ENCODE peak calls at places on chromosomes 6 and 20, in four cellular contexts. Z, J, O and H are unnamed samples.

GRCh38 chr6:83998021-83998584 is 35.5 kb upstream of the MRAP2 start:
- DNase-seq in Z (no peak), J (no peak), O (no peak), H (no peak)

GRCh38 chr6:29107758-29108157 is at the start of gene OR2J3:
- DNase-seq in Z (no peak), J (no peak), O (no peak), H (no peak)

GRCh38 chr6:32387946-32388345 is 16.2 kb upstream of the TSBP1 start:
- DNase-seq in Z (no peak), J (no peak), O (no peak), H (no peak)

GRCh38 chr6:130513770-130514169 is 148.0 kb downstream of the TMEM200A start:
- DNase-seq in Z (no peak), J (no peak), O (no peak), H (peak)

GRCh38 chr20:36462440-36463211 is 78.7 kb upstream of the MYL9 start:
- DNase-seq in Z (no peak), J (no peak), O (no peak), H (peak)

GRCh38 chr20:50367104-50367674 is 143.0 kb upstream of the PTPN1 start:
- DNase-seq in Z (no peak), J (no peak), O (no peak), H (no peak)

GRCh38 chr6:53761036-53761435 is 33.8 kb upstream of the LRRC1 start:
- DNase-seq in Z (no peak), J (no peak), O (no peak), H (no peak)

GRCh38 chr6:39938773-39939381 is 4.6 kb upstream of the MOCS1 start:
- DNase-seq in Z (no peak), J (no peak), O (no peak), H (no peak)

GRCh38 chr6:1311400-1312192 is at the start of gene FOXQ1:
- DNase-seq in Z (no peak), J (no peak), O (no peak), H (peak)

GRCh38 chr6:74749211-74750142 is 456.4 kb downstream of the COL12A1 start:
- DNase-seq in Z (no peak), J (no peak), O (no peak), H (no peak)

GRCh38 chr20:12012241-12013222 is 94.8 kb downstream of the BTBD3 start:
- DNase-seq in Z (peak), J (no peak), O (peak), H (peak)

GRCh38 chr20:4810446-4811019 is 88.8 kb downstream of the PRND start:
- DNase-seq in Z (no peak), J (no peak), O (no peak), H (no peak)

GRCh38 chr6:164753517-164753916 is 555.9 kb downstream of the C6orf118 start:
- DNase-seq in Z (no peak), J (no peak), O (no peak), H (no peak)

GRCh38 chr6:153024401-153025017 is 22.0 kb upstream of the MTRF1L start:
- DNase-seq in Z (peak), J (no peak), O (peak), H (peak)

GRCh38 chr6:34656378-34657036 is 40.1 kb downstream of the ILRUN start:
- DNase-seq in Z (peak), J (no peak), O (peak), H (peak)

GRCh38 chr6:35955970-35956369 is 35.1 kb upstream of the SRPK1 start:
- DNase-seq in Z (no peak), J (no peak), O (no peak), H (no peak)

GRCh38 chr6:3795836-3796395 is 44.4 kb upstream of the PXDC1 start:
- DNase-seq in Z (no peak), J (no peak), O (no peak), H (no peak)

GRCh38 chr20:59850018-59850641 is 83.3 kb downstream of the SYCP2 start:
- DNase-seq in Z (no peak), J (no peak), O (no peak), H (no peak)

GRCh38 chr6:22036267-22036666 is 260.6 kb downstream of the PRL start:
- DNase-seq in Z (no peak), J (no peak), O (no peak), H (no peak)

GRCh38 chr6:161242779-161243693 is 30.8 kb downstream of the AGPAT4 start:
- DNase-seq in Z (no peak), J (no peak), O (no peak), H (no peak)

GRCh38 chr6:154458565-154459475 is 51.7 kb downstream of the CNKSR3 start:
- DNase-seq in Z (no peak), J (no peak), O (no peak), H (no peak)

GRCh38 chr20:41175201-41175651 is 37.9 kb downstream of the PLCG1 start:
- DNase-seq in Z (no peak), J (no peak), O (no peak), H (no peak)

GRCh38 chr6:87731818-87732661 is 30.0 kb upstream of the AKIRIN2 start:
- DNase-seq in Z (peak), J (peak), O (no peak), H (peak)

GRCh38 chr6:27545271-27546046 is 72.6 kb upstream of the ZNF184 start:
- DNase-seq in Z (no peak), J (no peak), O (no peak), H (peak)

GRCh38 chr6:139628220-139628619 is 253.8 kb upstream of the CITED2 start:
- DNase-seq in Z (no peak), J (no peak), O (no peak), H (no peak)

GRCh38 chr20:433300-433975 is 25.3 kb downstream of the RBCK1 start:
- DNase-seq in Z (no peak), J (no peak), O (no peak), H (no peak)

GRCh38 chr6:160321729-160322505 is 26.3 kb upstream of the SLC22A3 start:
- DNase-seq in Z (no peak), J (no peak), O (no peak), H (no peak)

GRCh38 chr6:32196682-32197616 is 4.5 kb upstream of the GPSM3 start:
- DNase-seq in Z (no peak), J (no peak), O (no peak), H (no peak)

GRCh38 chr6:33418690-33419291 is 884 bp upstream of the CUTA start:
- DNase-seq in Z (no peak), J (no peak), O (no peak), H (no peak)

GRCh38 chr6:6793388-6794250 is 205.1 kb downstream of the LY86 start:
- DNase-seq in Z (no peak), J (no peak), O (no peak), H (no peak)

GRCh38 chr20:39627765-39628164 is 665.6 kb downstream of the DHX35 start:
- DNase-seq in Z (no peak), J (no peak), O (no peak), H (no peak)

GRCh38 chr6:42407379-42407778 is 44.3 kb downstream of the TRERF1 start:
- DNase-seq in Z (no peak), J (no peak), O (no peak), H (peak)

GRCh38 chr20:14036567-14036966 is 41.3 kb downstream of the MACROD2 start:
- DNase-seq in Z (no peak), J (no peak), O (no peak), H (no peak)